ENCODE peak calls at places on chromosomes 7 and 10, in six cellular contexts. C is CMK, T is NCI-H1436, R is HEK293T, E is T-helper 2 cell, W is PC-9. U is an unnamed sample.

GRCh38 chr7:132494474-132494873 is 81.8 kb downstream of the PLXNA4 start:
- DNase-seq in T (no peak), R (no peak), W (no peak), C (no peak), E (no peak), U (no peak)

GRCh38 chr10:31477584-31477983 is 158.6 kb downstream of the ZEB1 start:
- DNase-seq in W (no peak), E (no peak), R (no peak), C (no peak), T (no peak), U (no peak)

GRCh38 chr10:132449051-132449825 is 52.2 kb downstream of the PWWP2B start:
- DNase-seq in C (no peak), W (no peak), T (no peak), R (no peak), E (no peak), U (no peak)

GRCh38 chr7:39949980-39950472 is at the start of gene CDK13:
- DNase-seq in C (peak), R (peak), T (peak), W (peak), E (peak), U (peak)

GRCh38 chr10:88008866-88009470 is 145.5 kb downstream of the PTEN start:
- DNase-seq in E (no peak), C (no peak), W (no peak), R (no peak), T (no peak), U (no peak)

GRCh38 chr10:67836491-67836890 is 1.5 kb downstream of the DNAJC12 start:
- DNase-seq in W (no peak), R (no peak), C (no peak), T (no peak), E (no peak), U (no peak)

GRCh38 chr7:85130702-85131101 is 56.2 kb downstream of the SEMA3D start:
- DNase-seq in E (no peak), W (no peak), R (no peak), C (no peak), T (no peak), U (no peak)

GRCh38 chr10:124719213-124719851 is 24.8 kb downstream of the FAM53B start:
- DNase-seq in T (peak), C (no peak), W (peak), E (no peak), R (no peak), U (peak)

GRCh38 chr7:40978047-40978446 is 724.8 kb downstream of the INHBA start:
- DNase-seq in E (no peak), R (no peak), T (no peak), C (no peak), W (peak), U (no peak)

GRCh38 chr10:98309366-98310355 is 41.7 kb upstream of the LOXL4 start:
- DNase-seq in W (peak), T (peak), R (peak), E (no peak), C (no peak), U (no peak)

GRCh38 chr7:22786290-22786932 is 36.2 kb downstream of the TOMM7 start:
- DNase-seq in W (peak), T (no peak), E (no peak), R (no peak), C (no peak), U (no peak)